ENCODE peak calls at places on chromosomes 13 and 19, in five cellular contexts. E is GM23338, T is heart right ventricle, Q is K562, A is upper lobe of right lung. U is an unnamed sample. For H3K4me1, the result is how much of the 10 kb centered on the place peaks cover.

GRCh38 chr13:73939603-73940002 is 194.6 kb downstream of the KLF12 start:
- ATAC-seq in T (peak), A (no peak), E (peak), Q (no peak), U (no peak)

GRCh38 chr19:47324502-47324901 is 7.5 kb upstream of the C5AR2 start:
- ATAC-seq in A (peak), E (peak), Q (peak), T (peak), U (peak)

GRCh38 chr13:22332411-22332810 is 661.5 kb downstream of the FGF9 start:
- ATAC-seq in Q (no peak), A (no peak), T (no peak), E (no peak), U (no peak)

GRCh38 chr13:42808572-42808971 is 27.2 kb downstream of the FAM216B start:
- ATAC-seq in Q (no peak), T (no peak), E (no peak), A (no peak), U (no peak)

GRCh38 chr13:69198706-69199105 is 908.9 kb upstream of the ATXN8OS start:
- ATAC-seq in A (no peak), E (no peak), T (no peak), Q (no peak), U (no peak)

GRCh38 chr13:95246292-95247082 is 54.8 kb downstream of the ABCC4 start:
- ATAC-seq in A (peak), T (no peak), Q (no peak), E (no peak), U (no peak)

GRCh38 chr13:30148171-30148754 is 159.1 kb downstream of the KATNAL1 start:
- ATAC-seq in T (peak), E (no peak), Q (no peak), A (peak), U (no peak)

GRCh38 chr19:55383789-55384575 is at the start of gene TMEM238:
- ATAC-seq in Q (peak), A (peak), E (peak), T (no peak), U (peak)

GRCh38 chr13:20684535-20684934 is 19.0 kb upstream of the IL17D start:
- ATAC-seq in A (peak), Q (no peak), T (no peak), E (peak), U (no peak)

GRCh38 chr19:35942235-35942634 is 6.1 kb downstream of the LRFN3 start:
- ATAC-seq in T (no peak), Q (no peak), A (no peak), E (no peak), U (no peak)

GRCh38 chr19:4870025-4870700 is 2.7 kb upstream of the PLIN3 start:
- ATAC-seq in A (peak), T (no peak), E (no peak), Q (peak), U (no peak)

GRCh38 chr19:57171551-57172081 is 4.3 kb upstream of the DUXA start:
- ATAC-seq in T (peak), Q (no peak), E (peak), A (peak), U (peak)

GRCh38 chr19:8332976-8333770 is 9.9 kb downstream of the KANK3 start:
- ATAC-seq in E (peak), Q (no peak), T (peak), A (no peak), U (no peak)

GRCh38 chr13:23760000-23760399 is 129.2 kb downstream of the MIPEP start:
- ATAC-seq in A (no peak), T (peak), E (no peak), Q (no peak), U (no peak)

GRCh38 chr13:113014752-113015745 is 46.0 kb downstream of the MCF2L start:
- ATAC-seq in T (no peak), A (no peak), Q (no peak), E (no peak), U (no peak)

GRCh38 chr19:34356875-34357274 is 8.1 kb upstream of the GPI start:
- ATAC-seq in T (no peak), E (no peak), Q (no peak), A (no peak), U (no peak)

GRCh38 chr13:60226507-60226906 is 62.8 kb upstream of the DIAPH3 start:
- ATAC-seq in Q (peak), A (no peak), T (no peak), E (peak), U (no peak)

DNA sequence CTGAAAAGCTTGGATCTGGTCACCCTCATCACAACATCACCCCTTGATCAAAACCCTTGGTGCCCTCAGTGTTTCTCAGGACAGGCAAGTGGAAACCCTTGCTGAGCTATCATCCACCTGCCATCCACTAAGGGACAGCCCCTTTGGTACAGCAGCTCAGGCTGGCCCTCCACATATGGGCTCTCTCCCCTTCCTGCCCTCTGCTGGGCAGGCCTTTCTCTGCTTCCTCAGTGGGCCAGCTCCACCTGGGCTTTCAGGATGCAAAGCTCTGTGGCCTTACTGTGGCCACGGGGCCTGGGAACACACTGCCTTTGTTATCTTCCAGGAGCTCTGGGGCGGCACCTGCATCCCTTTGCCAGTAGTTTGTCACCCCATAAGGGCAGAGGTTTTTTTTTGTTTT is 4.9 kb downstream of the SUGP1 start:
- ATAC-seq in T (no peak), Q (peak), E (no peak), A (no peak), U (no peak)
- H3K4me1 ChIP-seq in T (under half), Q (under half), E (under half), A (under half), U (under half)

GRCh38 chr13:110472904-110473563 is 88.5 kb downstream of the RAB20 start:
- ATAC-seq in Q (no peak), T (no peak), E (no peak), A (no peak), U (no peak)

GRCh38 chr13:110471156-110471832 is 90.2 kb downstream of the RAB20 start:
- ATAC-seq in A (peak), Q (peak), E (no peak), T (peak), U (peak)

GRCh38 chr13:110469597-110469996 is 91.9 kb downstream of the RAB20 start:
- ATAC-seq in T (no peak), A (no peak), Q (no peak), E (no peak), U (no peak)

GRCh38 chr13:110470272-110471009 is 91.1 kb downstream of the RAB20 start:
- ATAC-seq in E (no peak), T (no peak), Q (no peak), A (peak), U (no peak)

GRCh38 chr13:110471833-110472162 is 89.7 kb downstream of the RAB20 start:
- ATAC-seq in E (no peak), T (peak), Q (peak), A (peak), U (peak)
- H3K4me1 ChIP-seq in E (under half), T (under half), Q (under half), A (under half), U (under half)

DNA sequence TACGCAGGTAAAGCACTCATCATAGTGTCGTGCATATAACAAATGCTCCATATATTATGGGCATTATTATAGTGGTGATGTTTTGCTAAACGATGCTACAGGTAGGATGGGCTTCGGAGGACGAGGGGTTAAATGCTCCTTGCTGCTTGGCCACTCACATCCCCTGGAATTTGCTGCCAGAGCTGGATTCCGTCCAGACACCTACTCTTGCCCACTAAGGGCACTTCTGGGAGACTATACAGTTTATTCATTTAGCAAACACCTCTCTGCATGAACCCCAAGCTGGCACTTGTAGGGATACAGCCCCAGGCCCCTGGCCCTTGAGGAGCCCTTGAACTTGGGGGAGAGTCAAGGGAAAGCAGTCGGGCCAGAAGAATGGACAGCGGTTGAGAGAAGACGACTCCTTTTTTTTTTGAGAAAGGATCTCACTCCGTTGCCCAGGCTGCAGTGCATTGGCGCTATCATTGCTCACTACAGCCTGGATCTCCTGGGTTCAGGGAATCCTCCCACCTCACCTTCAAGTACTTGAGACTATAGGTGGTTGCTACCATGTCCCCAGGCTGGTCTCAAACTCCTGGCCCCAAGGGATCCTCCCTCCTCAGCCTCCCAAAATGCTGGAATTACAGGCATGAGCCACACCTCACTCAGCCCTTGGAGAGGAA is 1.2 kb upstream of the MRPL34 start:
- ATAC-seq in E (no peak), T (no peak), Q (no peak), A (no peak), U (no peak)
- H3K4me1 ChIP-seq in E (under half), T (half or more), Q (half or more), A (under half), U (under half)

DNA sequence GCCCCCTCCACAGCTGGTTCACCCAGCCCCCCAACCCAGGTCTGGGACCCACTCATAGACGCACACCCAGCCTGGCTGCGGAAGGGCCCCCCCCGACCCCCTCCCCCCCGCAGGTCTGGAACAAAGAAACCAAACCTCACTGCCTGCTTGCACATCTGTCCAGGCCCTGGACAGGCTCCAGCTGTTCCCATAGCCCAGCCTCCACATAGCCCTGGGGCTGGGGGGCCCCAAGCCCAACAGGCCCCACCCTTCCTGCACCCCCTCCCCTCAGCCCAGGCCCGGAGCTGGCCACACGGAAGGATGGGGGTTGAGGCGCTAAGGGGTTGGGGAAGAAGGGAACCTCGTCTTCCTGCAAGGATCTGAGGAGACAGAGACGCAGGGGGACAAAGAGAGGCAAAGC is 2.7 kb downstream of the KANK2 start:
- ATAC-seq in Q (no peak), A (no peak), E (no peak), T (no peak), U (no peak)
- H3K4me1 ChIP-seq in Q (half or more), A (half or more), E (under half), T (half or more), U (under half)

GRCh38 chr13:46571189-46571901 is 18.4 kb downstream of the LRCH1 start:
- ATAC-seq in Q (no peak), T (peak), A (peak), E (no peak), U (peak)

GRCh38 chr13:46570273-46570672 is 17.3 kb downstream of the LRCH1 start:
- ATAC-seq in T (no peak), Q (no peak), A (no peak), E (no peak), U (no peak)

GRCh38 chr13:46567671-46568070 is 14.7 kb downstream of the LRCH1 start:
- ATAC-seq in E (no peak), Q (no peak), A (no peak), T (no peak), U (no peak)

GRCh38 chr13:46571941-46572340 is 19.0 kb downstream of the LRCH1 start:
- ATAC-seq in A (no peak), Q (no peak), T (peak), E (peak), U (no peak)

GRCh38 chr13:46569471-46569870 is 16.5 kb downstream of the LRCH1 start:
- ATAC-seq in Q (no peak), A (no peak), E (peak), T (no peak), U (no peak)
- H3K4me1 ChIP-seq in Q (under half), A (under half), E (under half), T (half or more), U (under half)

GRCh38 chr13:41470187-41470586 is 12.8 kb downstream of the RGCC start:
- ATAC-seq in A (no peak), T (no peak), E (no peak), Q (no peak), U (no peak)

GRCh38 chr13:41465965-41466364 is 8.6 kb downstream of the RGCC start:
- ATAC-seq in Q (no peak), A (peak), T (no peak), E (no peak), U (no peak)

GRCh38 chr13:41467546-41467945 is 10.2 kb downstream of the RGCC start:
- ATAC-seq in T (no peak), E (no peak), Q (no peak), A (no peak), U (no peak)

GRCh38 chr13:41465215-41465907 is 8.0 kb downstream of the RGCC start:
- ATAC-seq in T (peak), A (peak), Q (peak), E (no peak), U (peak)

DNA sequence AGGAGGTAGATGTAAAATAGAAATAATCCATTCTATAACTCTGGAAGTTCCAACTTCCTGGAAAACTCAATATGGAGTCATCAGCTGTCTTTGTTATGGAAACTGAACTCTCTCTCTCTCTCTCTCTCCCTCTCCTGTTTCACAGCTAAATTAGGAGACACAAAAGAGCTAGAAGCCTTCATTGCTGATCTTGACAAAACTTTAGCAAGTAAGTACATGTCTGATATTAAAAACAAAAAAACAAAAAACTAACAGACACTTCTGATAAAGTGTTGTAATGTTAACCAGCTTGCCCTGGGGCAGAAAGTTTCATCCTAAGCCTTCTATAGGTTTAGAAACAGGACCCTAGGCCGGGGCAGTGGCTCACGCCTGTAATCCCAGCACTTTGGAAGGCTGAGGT is 11.3 kb downstream of the RGCC start:
- ATAC-seq in T (no peak), E (no peak), A (no peak), Q (no peak), U (no peak)
- H3K4me1 ChIP-seq in T (under half), E (under half), A (under half), Q (under half), U (under half)

U was measured in gastroesophageal sphincter.